ENCODE peak calls at places on chromosomes 5 and 9, in ten cellular contexts. Z is psoas muscle, Q is cardiac muscle cell, I is choroid plexus epithelial cell, W is PC-3, F is gastrocnemius medialis, B is transverse colon, D is WERI-Rb-1, T is IMR-90, Y is GM12865. G is an unnamed sample.

GRCh38 chr9:14309403-14309802 is 4.5 kb downstream of the NFIB start:
- DNase-seq in Q (no peak), W (peak), T (peak), F (no peak), Z (no peak), B (no peak), I (peak), Y (no peak), D (no peak), G (peak)

GRCh38 chr5:90746119-90746518 is 187.5 kb downstream of the ADGRV1 start:
- DNase-seq in Y (no peak), Z (no peak), B (no peak), W (no peak), D (no peak), F (no peak), T (no peak), I (no peak), Q (no peak), G (no peak)

GRCh38 chr5:175593794-175594193 is 64.1 kb upstream of the HRH2 start:
- DNase-seq in I (no peak), Y (no peak), Q (no peak), B (no peak), T (no peak), F (no peak), Z (no peak), W (no peak), D (no peak), G (no peak)

GRCh38 chr5:163496286-163496685 is 9.1 kb upstream of the MAT2B start:
- DNase-seq in I (no peak), Q (no peak), F (no peak), Y (no peak), T (peak), W (peak), D (no peak), Z (no peak), B (no peak), G (peak)

GRCh38 chr9:77403244-77403643 is 225.9 kb downstream of the VPS13A start:
- DNase-seq in Y (no peak), W (no peak), Z (no peak), I (peak), F (no peak), B (no peak), D (no peak), T (peak), Q (no peak), G (no peak)

GRCh38 chr5:150175536-150175935 is 9.0 kb downstream of the CDX1 start:
- DNase-seq in B (no peak), D (peak), F (no peak), I (peak), Q (peak), Z (no peak), W (peak), T (peak), Y (peak), G (peak)

GRCh38 chr9:36037580-36038169 is 962 bp downstream of the RECK start:
- DNase-seq in B (no peak), W (no peak), I (peak), Y (no peak), F (no peak), Q (no peak), D (no peak), T (no peak), Z (no peak), G (no peak)

GRCh38 chr5:12330993-12331588 is 426.8 kb upstream of the CTNND2 start:
- DNase-seq in Q (no peak), T (no peak), Z (no peak), B (no peak), F (no peak), Y (no peak), I (no peak), D (no peak), W (no peak), G (no peak)

GRCh38 chr9:86868611-86869010 is 78.7 kb downstream of the GAS1 start:
- DNase-seq in I (no peak), T (no peak), B (no peak), D (no peak), F (no peak), Z (no peak), Q (no peak), Y (no peak), W (no peak), G (no peak)

GRCh38 chr5:472656-473343 is 29.8 kb downstream of the EXOC3 start:
- DNase-seq in F (peak), I (peak), Q (peak), Y (peak), T (peak), B (peak), D (peak), Z (peak), W (peak), G (peak)

GRCh38 chr5:113227798-113228197 is 207.0 kb downstream of the TSSK1B start:
- DNase-seq in W (no peak), T (no peak), Y (no peak), Q (no peak), B (no peak), D (no peak), F (no peak), Z (no peak), I (no peak), G (no peak)

GRCh38 chr5:179152144-179152895 is 92.1 kb downstream of the ZNF354C start:
- DNase-seq in D (no peak), Z (no peak), Y (no peak), Q (no peak), F (no peak), T (no peak), I (no peak), W (no peak), B (no peak), G (no peak)

GRCh38 chr5:157976429-157976828 is 117.5 kb upstream of the CLINT1 start:
- DNase-seq in Z (no peak), W (peak), B (no peak), I (no peak), Q (no peak), D (no peak), T (no peak), F (no peak), Y (no peak), G (no peak)

GRCh38 chr9:2838984-2839367 is 4.9 kb downstream of the PUM3 start:
- DNase-seq in D (no peak), I (peak), Q (no peak), Y (no peak), F (no peak), B (no peak), W (no peak), T (no peak), Z (no peak), G (no peak)

GRCh38 chr5:136174021-136174659 is 18.8 kb downstream of the SMIM32 start:
- DNase-seq in Q (peak), W (peak), Y (peak), I (peak), T (peak), Z (no peak), B (no peak), F (no peak), D (no peak), G (peak)

GRCh38 chr5:159775890-159776289 is 140.4 kb upstream of the ADRA1B start:
- DNase-seq in B (no peak), Z (no peak), T (peak), F (no peak), Y (no peak), Q (no peak), D (no peak), I (peak), W (no peak), G (no peak)

GRCh38 chr5:176750144-176750543 is 60.2 kb upstream of the UNC5A start:
- DNase-seq in Y (no peak), I (no peak), T (no peak), Q (no peak), B (no peak), F (no peak), W (no peak), D (no peak), Z (no peak), G (no peak)

GRCh38 chr9:72402744-72403143 is 37.7 kb upstream of the ZFAND5 start:
- DNase-seq in B (no peak), Y (no peak), T (peak), Q (no peak), D (no peak), F (no peak), Z (no peak), W (no peak), I (no peak), G (no peak)

GRCh38 chr5:6081727-6082210 is 296.6 kb downstream of the MED10 start:
- DNase-seq in F (no peak), T (no peak), Q (no peak), D (no peak), I (peak), B (no peak), Y (no peak), Z (no peak), W (peak), G (no peak)

GRCh38 chr5:14510156-14510734 is 71.3 kb upstream of the OTULINL start:
- DNase-seq in F (no peak), T (no peak), D (no peak), I (no peak), Q (no peak), Z (no peak), Y (no peak), B (no peak), W (no peak), G (no peak)

DNA sequence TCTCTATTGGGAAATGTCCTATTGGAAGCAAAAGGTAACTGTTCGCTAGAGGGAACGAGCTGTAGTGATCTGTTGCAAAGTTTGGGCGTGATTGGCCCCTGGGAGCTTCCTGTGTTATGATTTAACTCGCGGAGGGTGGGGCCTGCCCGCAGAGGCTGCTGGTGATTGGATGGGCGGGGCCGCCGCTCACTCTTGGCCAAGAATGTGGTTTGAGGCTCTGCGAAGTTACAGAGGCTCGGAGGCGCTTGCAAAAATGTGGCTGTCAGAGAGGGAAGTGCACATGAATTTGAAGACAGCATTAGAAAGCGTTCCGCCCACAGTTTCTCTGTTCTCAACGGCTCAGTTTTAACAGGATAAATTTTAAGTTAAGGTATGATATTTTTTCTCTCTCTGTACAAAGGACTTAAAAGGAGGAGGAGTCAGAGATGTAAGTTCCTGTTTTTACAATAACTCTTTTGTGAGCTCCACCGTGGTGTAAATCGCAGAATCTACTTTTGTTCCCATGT is 46.9 kb downstream of the CNTRL start:
- DNase-seq in T (peak), F (peak), I (peak), Q (peak), Y (peak), B (peak), Z (peak), D (peak), W (peak), G (peak)
- TF ChIP-seq CTCF in T (peak), F (peak), I (peak), Q (peak), Y (no peak), B (peak), Z (peak), D (no peak), W (no peak), G (peak)

GRCh38 chr5:148984333-148984732 is 78.5 kb downstream of the SH3TC2 start:
- DNase-seq in Z (no peak), W (peak), B (no peak), F (no peak), I (no peak), T (peak), Y (no peak), D (no peak), Q (no peak), G (peak)
- H3K4me3 ChIP-seq in Z (no peak), W (peak), B (no peak), F (no peak), I (no peak), T (no peak), Y (no peak), D (no peak), Q (no peak), G (no peak)

DNA sequence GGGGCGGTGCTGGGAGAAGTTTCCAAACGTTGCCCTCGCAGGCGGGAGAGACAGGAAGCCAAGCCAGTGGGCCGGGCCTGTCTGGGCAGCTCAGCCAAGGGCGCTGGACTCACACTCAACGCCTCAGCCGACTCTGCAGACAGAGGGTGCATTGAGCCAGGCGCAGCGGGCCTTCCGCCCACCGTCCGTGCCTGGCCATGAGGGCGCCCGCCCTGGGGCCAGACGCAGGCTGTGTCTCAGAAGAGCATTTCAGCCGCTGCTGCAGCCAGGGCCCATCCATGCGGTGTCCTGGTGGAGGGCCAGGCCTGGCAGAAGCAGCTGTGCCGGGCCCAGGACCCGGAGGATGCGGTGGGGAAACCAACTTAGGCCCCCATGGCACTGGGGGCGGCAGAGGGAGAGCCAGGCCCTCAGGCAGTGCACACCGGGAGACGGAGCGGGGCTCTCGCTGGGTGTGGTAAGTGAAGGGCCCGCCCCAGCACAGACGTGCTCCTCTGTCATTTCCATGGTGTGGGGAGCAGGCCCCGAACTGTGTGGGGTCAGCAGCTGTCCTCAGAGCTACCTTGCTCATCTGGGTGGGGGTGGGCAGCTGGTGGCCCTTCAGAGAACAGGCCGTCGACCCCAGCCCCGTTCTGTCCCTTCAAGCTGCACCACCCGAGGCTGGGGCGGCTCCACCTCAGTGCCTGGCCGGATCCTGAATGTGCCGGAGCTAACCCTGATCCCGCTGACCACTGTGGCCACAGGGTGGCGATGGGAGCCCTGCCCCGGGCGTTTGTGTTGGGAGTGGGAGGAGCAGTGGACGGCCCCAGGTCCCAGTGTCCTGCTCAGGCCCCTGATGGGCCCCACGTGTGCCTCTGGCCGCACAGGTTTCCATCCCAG is 18.0 kb downstream of the DNLZ start:
- DNase-seq in I (peak), W (peak), D (peak), Q (peak), B (peak), Z (peak), Y (no peak), F (no peak), T (no peak), G (peak)
- TF ChIP-seq CTCF in I (peak), W (peak), D (peak), Q (peak), B (peak), Z (peak), Y (no peak), F (no peak), T (peak), G (peak)

DNA sequence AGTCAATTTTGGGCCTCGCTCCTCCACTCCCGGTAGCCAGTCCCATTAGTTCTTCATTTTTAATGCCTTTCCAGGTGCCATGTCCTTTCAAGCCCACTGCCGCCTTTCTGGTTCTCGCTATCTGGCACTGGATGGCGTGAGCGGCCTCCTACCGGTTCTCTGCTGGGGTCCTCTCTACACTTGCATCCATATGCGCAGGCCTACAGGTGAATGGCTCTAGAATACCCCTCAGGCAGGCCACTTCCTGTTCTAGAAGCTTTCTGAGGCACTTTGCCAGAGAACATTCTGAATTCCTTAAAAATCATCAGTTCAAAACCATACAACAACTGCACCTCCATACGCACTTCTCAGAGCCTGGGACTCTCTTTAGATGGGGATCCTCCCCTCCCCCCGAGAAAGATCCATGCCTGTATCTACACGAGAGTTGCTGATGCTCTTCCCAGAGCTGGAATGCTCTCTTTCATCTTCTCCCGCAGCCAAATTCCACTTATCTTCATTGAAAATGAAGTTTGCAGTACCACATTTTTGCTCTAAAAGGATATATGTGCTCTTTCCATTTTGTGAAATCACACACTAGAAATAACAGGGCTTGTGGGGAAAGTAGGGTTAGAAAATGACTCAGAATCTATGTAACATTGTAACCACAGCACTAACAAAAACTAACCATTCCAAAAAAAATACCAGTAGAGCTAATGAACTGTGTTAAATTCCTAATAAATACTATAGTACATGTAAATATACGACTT is 1.4 kb upstream of the LHFPL2 start:
- DNase-seq in Q (no peak), Z (no peak), Y (no peak), F (no peak), T (peak), D (no peak), I (peak), W (no peak), B (no peak), G (peak)
- H3K4me3 ChIP-seq in Q (peak), Z (no peak), Y (no peak), F (no peak), T (no peak), D (no peak), I (no peak), W (no peak), B (no peak), G (no peak)

GRCh38 chr5:127536687-127537086 is 19.2 kb downstream of the PRRC1 start:
- DNase-seq in Y (no peak), I (peak), D (no peak), W (peak), Z (no peak), B (no peak), Q (no peak), F (no peak), T (peak), G (peak)
- TF ChIP-seq CTCF in Y (peak), I (peak), D (no peak), W (peak), Z (peak), B (no peak), Q (peak), F (no peak), T (peak), G (peak)

GRCh38 chr9:135662758-135663450 is at the start of gene LCN9:
- DNase-seq in Y (no peak), T (no peak), I (peak), W (no peak), F (peak), Q (no peak), B (no peak), Z (no peak), D (no peak), G (peak)
- H3K4me3 ChIP-seq in Y (no peak), T (no peak), I (no peak), W (no peak), F (no peak), Q (no peak), B (no peak), Z (no peak), D (no peak), G (no peak)

GRCh38 chr9:17401858-17402257 is 177.0 kb upstream of the SH3GL2 start:
- DNase-seq in W (peak), B (no peak), Z (no peak), Q (no peak), Y (no peak), D (no peak), T (peak), I (peak), F (no peak), G (no peak)

GRCh38 chr9:17403539-17403938 is 175.3 kb upstream of the SH3GL2 start:
- DNase-seq in F (no peak), B (no peak), Y (no peak), I (no peak), Q (no peak), T (no peak), D (no peak), Z (no peak), W (no peak), G (no peak)

GRCh38 chr9:17398351-17398750 is 180.5 kb upstream of the SH3GL2 start:
- DNase-seq in Z (no peak), Q (peak), I (peak), W (no peak), B (no peak), Y (no peak), F (no peak), D (no peak), T (peak), G (peak)

DNA sequence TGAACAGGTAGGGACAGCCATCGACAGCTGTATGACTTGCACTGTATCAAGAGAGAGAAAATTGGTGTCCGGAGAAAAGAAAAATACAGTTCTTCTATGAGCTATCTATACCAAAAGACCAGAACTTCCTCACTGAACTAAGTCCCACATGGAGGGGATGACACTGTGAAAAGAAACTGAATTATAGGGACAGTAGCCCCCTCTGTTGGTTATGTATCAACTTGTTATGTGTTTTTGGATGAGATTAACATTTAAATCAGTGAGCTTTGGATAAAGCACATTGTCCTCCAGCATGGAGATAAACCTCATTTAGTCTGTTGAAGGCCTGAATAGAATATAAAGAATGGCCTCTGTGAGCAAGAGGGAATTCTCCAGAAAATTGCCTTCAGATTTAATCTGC is 176.6 kb upstream of the SH3GL2 start:
- DNase-seq in Q (peak), B (no peak), Y (peak), Z (no peak), T (peak), F (no peak), I (peak), W (peak), D (no peak), G (peak)
- TF ChIP-seq CTCF in Q (no peak), B (no peak), Y (no peak), Z (no peak), T (peak), F (no peak), I (peak), W (peak), D (peak), G (peak)

G was measured in fibroblast of pulmonary artery.